ENCODE peak calls at places on chromosome 1, in seven cellular contexts. V is stimulated activated CD4-positive, alpha-beta T cell treated with anti-CD3 and anti-CD28 coated beads, Interleukin-1b, Interleukin-23, amount 100 ng/mL, for 48 hours; X is Daoy; C is kidney tubule cell; J is SW 1271; R is effector memory CD8-positive, alpha-beta T cell; W is cardiac fibroblast. H is an unnamed sample.

GRCh38 chr1:46667782-46668760 is at the start of gene ATPAF1:
- DNase-seq in V (peak; percentile 69), X (peak; percentile 88), C (peak; percentile 79), J (no peak), R (peak; percentile 39), W (peak; percentile 81), H (peak; percentile 63)

GRCh38 chr1:32337855-32338636 is 2.0 kb upstream of the MARCKSL1 start:
- DNase-seq in V (no peak), X (peak; percentile 62), C (peak; percentile 64), J (no peak), R (peak; percentile 39), W (peak; percentile 66), H (peak; percentile 50)

GRCh38 chr1:79207331-79207730 is 200.8 kb upstream of the ADGRL4 start:
- DNase-seq in V (no peak), X (no peak), C (no peak), J (no peak), R (no peak), W (no peak), H (no peak)

GRCh38 chr1:208234721-208235120 is 9.5 kb downstream of the PLXNA2 start:
- DNase-seq in V (no peak), X (peak; percentile 73), C (no peak), J (no peak), R (no peak), W (no peak), H (no peak)

GRCh38 chr1:194485432-194485831 is 1299.0 kb upstream of the B3GALT2 start:
- DNase-seq in V (no peak), X (no peak), C (no peak), J (no peak), R (no peak), W (no peak), H (no peak)

GRCh38 chr1:227885135-227885647 is 62.5 kb downstream of the WNT9A start:
- DNase-seq in V (no peak), X (no peak), C (no peak), J (no peak), R (no peak), W (no peak), H (no peak)

GRCh38 chr1:6002714-6003501 is 10.7 kb upstream of the NPHP4 start:
- DNase-seq in V (no peak), X (no peak), C (no peak), J (no peak), R (no peak), W (no peak), H (no peak)

GRCh38 chr1:204544321-204544720 is 28.1 kb downstream of the MDM4 start:
- DNase-seq in V (no peak), X (peak; percentile 12), C (peak; percentile 51), J (no peak), R (no peak), W (peak; percentile 53), H (peak; percentile 60)

GRCh38 chr1:25805863-25806225 is 5.9 kb downstream of the SELENON start:
- DNase-seq in V (no peak), X (no peak), C (no peak), J (no peak), R (no peak), W (peak; percentile 82), H (no peak)

GRCh38 chr1:55714230-55714629 is 499.1 kb upstream of the USP24 start:
- DNase-seq in V (no peak), X (no peak), C (no peak), J (no peak), R (no peak), W (no peak), H (no peak)

GRCh38 chr1:99327357-99327756 is 63.1 kb downstream of the PLPPR4 start:
- DNase-seq in V (no peak), X (no peak), C (no peak), J (no peak), R (no peak), W (no peak), H (no peak)

GRCh38 chr1:183733610-183734219 is 71.2 kb upstream of the RGL1 start:
- DNase-seq in V (no peak), X (no peak), C (no peak), J (no peak), R (no peak), W (peak; percentile 59), H (no peak)

GRCh38 chr1:152037920-152038658 is 1.3 kb upstream of the S100A11 start:
- DNase-seq in V (no peak), X (no peak), C (no peak), J (no peak), R (no peak), W (peak; percentile 15), H (no peak)

GRCh38 chr1:11383553-11384169 is 95.3 kb upstream of the DISP3 start:
- DNase-seq in V (no peak), X (no peak), C (no peak), J (no peak), R (no peak), W (peak; percentile 10), H (peak; percentile 12)

GRCh38 chr1:53295746-53296722 is 31.8 kb downstream of the LRP8 start:
- DNase-seq in V (no peak), X (no peak), C (no peak), J (no peak), R (no peak), W (peak; percentile 8), H (no peak)

GRCh38 chr1:88061106-88061829 is 622.8 kb upstream of the PKN2 start:
- DNase-seq in V (no peak), X (peak; percentile 76), C (peak; percentile 72), J (no peak), R (no peak), W (peak; percentile 79), H (no peak)

GRCh38 chr1:31661856-31662255 is 17.2 kb upstream of the PEF1 start:
- DNase-seq in V (no peak), X (no peak), C (no peak), J (no peak), R (no peak), W (no peak), H (no peak)

GRCh38 chr1:199311478-199312242 is 672.8 kb downstream of the PTPRC start:
- DNase-seq in V (no peak), X (no peak), C (no peak), J (no peak), R (no peak), W (no peak), H (no peak)

GRCh38 chr1:201125019-201125418 is 2.0 kb downstream of the ASCL5 start:
- DNase-seq in V (no peak), X (no peak), C (no peak), J (no peak), R (no peak), W (peak; percentile 7), H (no peak)

GRCh38 chr1:171911506-171911905 is 70.2 kb downstream of the DNM3 start:
- DNase-seq in V (no peak), X (no peak), C (no peak), J (no peak), R (no peak), W (peak; percentile 7), H (no peak)

GRCh38 chr1:19485362-19486187 is at the start of gene CAPZB:
- DNase-seq in V (peak; percentile 92), X (peak; percentile 97), C (peak; percentile 94), J (peak; percentile 39), R (peak; percentile 88), W (peak; percentile 94), H (peak; percentile 93)

GRCh38 chr1:81801834-81802531 is 1.2 kb downstream of the ADGRL2 start:
- DNase-seq in V (no peak), X (peak; percentile 72), C (peak; percentile 56), J (no peak), R (no peak), W (peak; percentile 65), H (no peak)

GRCh38 chr1:171563675-171564074 is 58.4 kb upstream of the MYOCOS start:
- DNase-seq in V (no peak), X (no peak), C (peak; percentile 8), J (no peak), R (no peak), W (no peak), H (no peak)

GRCh38 chr1:28437924-28438699 is 67.7 kb upstream of the RCC1 start:
- DNase-seq in V (peak; percentile 6), X (peak; percentile 98), C (peak; percentile 97), J (peak; percentile 75), R (no peak), W (peak; percentile 97), H (no peak)

GRCh38 chr1:151839457-151840409 is at the start of gene C2CD4D:
- DNase-seq in V (peak; percentile 72), X (no peak), C (peak; percentile 83), J (no peak), R (peak; percentile 65), W (no peak), H (peak; percentile 55)

GRCh38 chr1:114390361-114390760 is 120.6 kb downstream of the TRIM33 start:
- DNase-seq in V (no peak), X (no peak), C (no peak), J (no peak), R (no peak), W (no peak), H (no peak)

GRCh38 chr1:60101516-60101915 is 27.9 kb upstream of the C1orf87 start:
- DNase-seq in V (no peak), X (no peak), C (no peak), J (no peak), R (no peak), W (no peak), H (no peak)

GRCh38 chr1:23367451-23367790 is 2.2 kb downstream of the ZNF436 start:
- DNase-seq in V (no peak), X (no peak), C (no peak), J (no peak), R (no peak), W (no peak), H (no peak)

GRCh38 chr1:48493970-48494769 is 22.2 kb upstream of the SPATA6 start:
- DNase-seq in V (no peak), X (peak; percentile 78), C (peak; percentile 80), J (no peak), R (no peak), W (peak; percentile 96), H (no peak)

GRCh38 chr1:53069265-53069662 is 7.3 kb downstream of the PODN start:
- DNase-seq in V (no peak), X (no peak), C (no peak), J (no peak), R (no peak), W (no peak), H (no peak)

GRCh38 chr1:14897997-14898645 is 255.4 kb upstream of the TMEM51 start:
- DNase-seq in V (no peak), X (no peak), C (no peak), J (no peak), R (no peak), W (no peak), H (no peak)

GRCh38 chr1:39196244-39197215 is 8.0 kb upstream of the MACF1 start:
- DNase-seq in V (peak; percentile 65), X (peak; percentile 69), C (peak; percentile 76), J (no peak), R (peak; percentile 46), W (peak; percentile 62), H (peak; percentile 72)

GRCh38 chr1:93828437-93828756 is 50.6 kb downstream of the DNTTIP2 start:
- DNase-seq in V (no peak), X (no peak), C (peak; percentile 22), J (no peak), R (no peak), W (no peak), H (no peak)

H was measured in immature natural killer cell.